ENCODE peak calls at places on chromosomes 12 and 14, in five cellular contexts. H, W, O, P and Q are unnamed samples.

GRCh38 chr12:119704065-119704747 is 36.3 kb downstream of the PRKAB1 start:
- DNase-seq in O (no peak), W (no peak), P (no peak), H (no peak), Q (no peak)

GRCh38 chr12:42135264-42135814 is 9.3 kb downstream of the GXYLT1 start:
- DNase-seq in O (no peak), P (no peak), H (no peak), W (no peak), Q (no peak)

GRCh38 chr14:77249286-77249685 is 21.7 kb downstream of the NGB start:
- DNase-seq in W (no peak), H (no peak), O (no peak), P (no peak), Q (no peak)

GRCh38 chr12:116806845-116807440 is 68.8 kb downstream of the RNFT2 start:
- DNase-seq in W (no peak), P (no peak), O (no peak), H (no peak), Q (peak; percentile 73)

GRCh38 chr12:58491296-58491695 is 429.0 kb downstream of the LRIG3 start:
- DNase-seq in O (no peak), W (no peak), P (no peak), H (no peak), Q (no peak)

GRCh38 chr12:100521958-100522357 is 48.3 kb downstream of the NR1H4 start:
- DNase-seq in W (no peak), O (no peak), H (no peak), P (no peak), Q (no peak)

GRCh38 chr12:52552055-52552454 is 890 bp downstream of the KRT71 start:
- DNase-seq in P (no peak), H (no peak), W (no peak), O (no peak), Q (no peak)

GRCh38 chr12:53252349-53252916 is 15.7 kb upstream of the ESPL1 start:
- DNase-seq in O (no peak), W (no peak), P (peak; percentile 44), H (peak; percentile 78), Q (peak; percentile 48)

GRCh38 chr14:31142455-31143087 is 65.0 kb downstream of the HECTD1 start:
- DNase-seq in P (no peak), O (no peak), W (no peak), H (no peak), Q (no peak)

GRCh38 chr14:98694541-98694940 is 577.5 kb downstream of the BCL11B start:
- DNase-seq in O (no peak), H (no peak), P (no peak), W (no peak), Q (no peak)

GRCh38 chr12:97476255-97476654 is 13.7 kb downstream of the RMST start:
- DNase-seq in H (no peak), P (no peak), O (no peak), W (no peak), Q (no peak)

GRCh38 chr14:50062438-50063039 is 53.8 kb downstream of the VCPKMT start:
- DNase-seq in O (peak; percentile 86), H (no peak), P (peak; percentile 84), W (no peak), Q (peak; percentile 85)

GRCh38 chr14:101854366-101854765 is 92.9 kb downstream of the PPP2R5C start:
- DNase-seq in O (peak; percentile 45), H (no peak), P (no peak), W (no peak), Q (no peak)

GRCh38 chr14:103509864-103510263 is 12.8 kb downstream of the CKB start:
- DNase-seq in O (no peak), H (no peak), W (no peak), P (no peak), Q (no peak)

GRCh38 chr12:18905134-18905533 is 167.2 kb downstream of the CAPZA3 start:
- DNase-seq in H (no peak), O (no peak), P (no peak), W (no peak), Q (no peak)

GRCh38 chr12:128138125-128138524 is 128.8 kb upstream of the TMEM132C start:
- DNase-seq in W (peak; percentile 51), P (no peak), H (no peak), O (no peak), Q (no peak)

GRCh38 chr12:104986022-104986941 is at the start of gene NOPCHAP1:
- DNase-seq in O (peak; percentile 81), H (peak; percentile 95), W (peak; percentile 92), P (peak; percentile 92), Q (peak; percentile 93)

GRCh38 chr14:69789118-69789640 is 7.9 kb downstream of the SLC10A1 start:
- DNase-seq in H (no peak), P (no peak), W (no peak), O (no peak), Q (no peak)

GRCh38 chr12:34393086-34393820 is 371.0 kb downstream of the ALG10 start:
- DNase-seq in W (no peak), O (no peak), H (peak; percentile 48), P (no peak), Q (no peak)

GRCh38 chr12:53677612-53678133 is 1.8 kb upstream of the ATP5MC2 start:
- DNase-seq in H (no peak), P (no peak), W (no peak), O (no peak), Q (no peak)

GRCh38 chr12:44863867-44864266 is 12.2 kb downstream of the NELL2 start:
- DNase-seq in W (no peak), P (no peak), O (peak; percentile 76), H (no peak), Q (no peak)

GRCh38 chr14:32998433-32998832 is 59.8 kb downstream of the NPAS3 start:
- DNase-seq in H (no peak), P (no peak), O (no peak), W (peak; percentile 36), Q (peak; percentile 1)

GRCh38 chr14:90558041-90558982 is 161.5 kb downstream of the CALM1 start:
- DNase-seq in W (no peak), P (no peak), H (no peak), O (no peak), Q (no peak)

GRCh38 chr14:81434230-81434629 is 34.1 kb upstream of the STON2 start:
- DNase-seq in H (no peak), W (no peak), P (no peak), O (no peak), Q (peak; percentile 92)

GRCh38 chr14:33954016-33954598 is 3.2 kb upstream of the EGLN3 start:
- DNase-seq in O (no peak), H (no peak), W (no peak), P (no peak), Q (no peak)

GRCh38 chr14:97703006-97703760 is 906.0 kb downstream of the VRK1 start:
- DNase-seq in O (peak; percentile 66), W (no peak), P (no peak), H (no peak), Q (no peak)

GRCh38 chr14:24113379-24113800 is 1.2 kb upstream of the DCAF11 start:
- DNase-seq in W (no peak), O (no peak), H (no peak), P (no peak), Q (peak; percentile 73)

GRCh38 chr12:62805517-62805916 is 129.4 kb downstream of the PPM1H start:
- DNase-seq in H (no peak), O (no peak), P (no peak), W (no peak), Q (no peak)

GRCh38 chr12:47551426-47551851 is 154.4 kb downstream of the RPAP3 start:
- DNase-seq in O (no peak), H (no peak), P (no peak), W (no peak), Q (no peak)

GRCh38 chr12:75814856-75815754 is 216.5 kb downstream of the PHLDA1 start:
- DNase-seq in H (no peak), W (no peak), O (peak; percentile 5), P (no peak), Q (no peak)

GRCh38 chr12:12718853-12719252 is 1.7 kb downstream of the CDKN1B start:
- DNase-seq in H (no peak), O (peak; percentile 50), W (no peak), P (peak; percentile 49), Q (peak; percentile 59)

GRCh38 chr14:99654235-99655000 is 9.5 kb downstream of the HHIPL1 start:
- DNase-seq in P (no peak), H (no peak), O (no peak), W (no peak), Q (no peak)

GRCh38 chr12:123069436-123070266 is 81.2 kb downstream of the PITPNM2 start:
- DNase-seq in O (no peak), P (no peak), H (no peak), W (no peak), Q (no peak)

GRCh38 chr14:90970167-90970600 is 90.3 kb downstream of the RPS6KA5 start:
- DNase-seq in W (no peak), O (no peak), P (no peak), H (no peak), Q (peak; percentile 83)

GRCh38 chr12:121953695-121954094 is 35.3 kb downstream of the CFAP251 start:
- DNase-seq in W (no peak), H (no peak), O (no peak), P (no peak), Q (no peak)

GRCh38 chr12:6605425-6606330 is 1.5 kb downstream of the CHD4 start:
- DNase-seq in H (peak; percentile 74), O (peak; percentile 62), W (no peak), P (peak; percentile 49), Q (peak; percentile 25)

GRCh38 chr12:124579921-124580517 is 12.6 kb upstream of the NCOR2 start:
- DNase-seq in O (no peak), P (no peak), H (no peak), W (no peak), Q (no peak)